ENCODE peak calls at places on chromosomes 5 and 9, in eight cellular contexts. F, R, M, S, Q, Y, B and E are unnamed samples.

GRCh38 chr9:95336281-95336680 is 18.8 kb upstream of the FANCC start:
- DNase-seq in S (no peak), F (no peak), B (no peak), Q (no peak), Y (peak; percentile 35), R (no peak), M (peak; percentile 21), E (peak; percentile 61)

GRCh38 chr5:34656001-34656699 is at the start of gene RAI14:
- DNase-seq in S (peak; percentile 85), B (peak; percentile 62), R (peak; percentile 88), Q (peak; percentile 83), Y (peak; percentile 98), F (peak; percentile 87), M (peak; percentile 88), E (peak; percentile 92)

GRCh38 chr5:88888799-88889164 is 5.8 kb upstream of the MEF2C start:
- DNase-seq in Y (no peak), B (no peak), Q (no peak), M (no peak), R (no peak), F (no peak), S (no peak), E (no peak)

GRCh38 chr5:153883829-153884228 is 154.9 kb downstream of the FAM114A2 start:
- DNase-seq in R (no peak), S (peak; percentile 73), M (no peak), Q (no peak), F (no peak), Y (no peak), B (no peak), E (no peak)

GRCh38 chr5:39668980-39669379 is 244.2 kb upstream of the DAB2 start:
- DNase-seq in Q (no peak), B (no peak), M (no peak), R (no peak), S (no peak), F (no peak), Y (peak; percentile 15), E (no peak)

GRCh38 chr5:43959148-43959547 is 356.2 kb downstream of the NNT start:
- DNase-seq in R (no peak), B (no peak), Y (no peak), Q (no peak), S (no peak), F (no peak), M (no peak), E (no peak)

GRCh38 chr9:100170085-100170484 is 71.0 kb downstream of the INVS start:
- DNase-seq in Q (no peak), S (peak; percentile 43), F (no peak), B (no peak), M (no peak), Y (no peak), R (no peak), E (no peak)

GRCh38 chr9:126148994-126149393 is 177.6 kb upstream of the MVB12B start:
- DNase-seq in Y (no peak), S (no peak), R (no peak), M (no peak), F (no peak), Q (no peak), B (no peak), E (no peak)

GRCh38 chr5:134177197-134178171 is 734 bp upstream of the SKP1 start:
- DNase-seq in F (peak; percentile 74), M (peak; percentile 59), Y (peak; percentile 75), R (peak; percentile 69), S (peak; percentile 66), Q (no peak), B (peak; percentile 67), E (no peak)

GRCh38 chr5:96714951-96715451 is 52.8 kb downstream of the CAST start:
- DNase-seq in B (peak; percentile 63), M (peak; percentile 52), Y (peak; percentile 33), Q (no peak), F (no peak), R (peak; percentile 55), S (peak; percentile 91), E (peak; percentile 79)

DNA sequence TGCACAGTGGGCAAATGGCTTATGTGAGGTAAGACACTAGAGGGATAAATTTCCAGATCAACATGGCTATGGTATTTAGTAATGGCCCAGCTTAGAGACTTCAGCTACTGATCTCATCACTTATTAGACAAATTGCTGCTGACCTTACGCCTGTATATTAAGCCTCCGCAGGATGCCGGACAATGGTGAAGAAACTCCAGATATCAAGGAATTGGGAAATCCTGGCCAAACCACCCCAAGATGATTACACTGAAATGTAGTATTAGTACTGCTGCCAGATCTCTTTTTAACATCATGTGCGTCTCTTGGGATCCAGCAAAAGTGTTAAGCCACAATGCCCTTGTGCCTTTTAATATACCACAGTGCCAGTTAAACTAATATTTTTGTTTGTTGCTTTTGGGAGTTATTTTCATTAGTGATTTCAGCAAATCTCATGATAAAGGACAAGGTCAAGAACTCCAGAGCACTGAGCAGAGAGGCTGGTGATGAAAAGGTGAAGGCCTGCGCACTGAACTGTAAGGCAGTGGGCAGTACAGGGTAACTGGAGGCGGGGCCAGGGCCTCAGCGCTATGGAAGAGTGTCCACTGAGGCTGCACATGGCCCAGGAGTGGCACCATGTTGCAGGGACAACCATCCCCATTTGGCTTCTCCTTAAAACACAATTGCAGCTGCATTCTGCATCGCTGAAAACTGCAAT is 32.5 kb downstream of the TSTD2 start:
- DNase-seq in B (no peak), S (no peak), Y (no peak), R (no peak), Q (no peak), F (no peak), M (no peak), E (no peak)
- TF ChIP-seq POLR2A in B (no peak), S (no peak), Y (no peak), R (no peak), Q (no peak), F (no peak), M (no peak), E (no peak)

DNA sequence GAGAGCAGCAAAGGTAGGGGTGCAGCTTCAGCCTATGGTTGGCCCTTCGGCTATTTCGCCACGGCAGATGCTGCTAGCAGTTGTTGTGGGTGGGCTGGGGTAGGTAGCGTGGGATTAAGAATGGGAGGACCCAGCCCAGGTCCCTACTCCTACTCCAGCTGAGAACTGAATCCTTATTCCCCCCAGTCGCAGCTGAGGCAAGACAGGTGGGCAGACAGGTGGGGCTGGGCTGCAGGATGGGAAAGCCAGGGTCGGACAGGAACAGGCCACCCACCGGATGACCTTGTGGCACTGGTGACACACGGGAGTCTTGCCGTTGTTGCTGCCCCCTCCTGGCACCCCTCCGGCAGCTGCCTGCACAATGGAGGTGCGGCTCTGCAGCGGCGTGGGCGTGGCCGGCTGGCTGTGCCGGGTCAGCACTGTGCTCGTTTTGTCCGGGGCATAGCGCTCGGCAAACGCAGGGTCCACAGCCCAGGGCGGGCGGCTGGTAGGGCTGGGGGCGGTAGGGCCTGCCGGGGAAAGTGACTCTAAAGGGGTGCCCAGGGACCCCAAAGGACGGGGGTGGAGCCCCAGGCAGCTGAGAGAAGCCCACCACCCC is 8.2 kb downstream of the PDLIM7 start:
- DNase-seq in M (no peak), F (no peak), Y (no peak), B (no peak), S (no peak), R (no peak), Q (peak; percentile 67), E (no peak)
- TF ChIP-seq CTCF in M (no peak), F (no peak), Y (no peak), B (no peak), S (no peak), R (no peak), Q (no peak), E (no peak)

GRCh38 chr9:2492161-2492560 is 129.4 kb upstream of the VLDLR start:
- DNase-seq in F (no peak), Q (no peak), R (no peak), B (no peak), M (no peak), S (no peak), Y (no peak), E (no peak)

GRCh38 chr9:2493578-2493977 is 128.0 kb upstream of the VLDLR start:
- DNase-seq in R (no peak), M (no peak), F (no peak), Q (no peak), B (no peak), Y (no peak), S (no peak), E (no peak)

GRCh38 chr9:2495221-2496005 is 126.2 kb upstream of the VLDLR start:
- DNase-seq in M (peak; percentile 91), B (no peak), R (no peak), S (no peak), F (no peak), Q (no peak), Y (no peak), E (no peak)

GRCh38 chr9:2494571-2494970 is 127.0 kb upstream of the VLDLR start:
- DNase-seq in Y (no peak), B (no peak), Q (no peak), S (peak; percentile 88), R (no peak), F (no peak), M (no peak), E (no peak)

GRCh38 chr9:2493106-2493505 is 128.5 kb upstream of the VLDLR start:
- DNase-seq in Q (no peak), R (peak; percentile 82), S (peak; percentile 65), B (no peak), F (no peak), M (peak; percentile 13), Y (no peak), E (no peak)
- H3K4me1 ChIP-seq in Q (peaks cover 52% of the 10 kb centered on the region), R (peaks cover 13% of the 10 kb centered on the region), S (peaks cover 12% of the 10 kb centered on the region), B (no peaks in the 10 kb centered on the region), F (no peaks in the 10 kb centered on the region), M (peaks cover 29% of the 10 kb centered on the region), Y (no peaks in the 10 kb centered on the region), E (no peaks in the 10 kb centered on the region)

GRCh38 chr9:114389612-114390368 is 2.0 kb upstream of the AKNA start:
- DNase-seq in M (no peak), Y (no peak), R (no peak), B (no peak), S (no peak), F (no peak), Q (peak; percentile 18), E (no peak)

GRCh38 chr9:114388764-114389375 is 1.1 kb upstream of the AKNA start:
- DNase-seq in S (no peak), B (no peak), Y (no peak), F (no peak), Q (no peak), M (no peak), R (no peak), E (no peak)

GRCh38 chr9:114386361-114386885 is 1.4 kb downstream of the AKNA start:
- DNase-seq in R (no peak), F (no peak), Y (no peak), S (no peak), M (no peak), B (no peak), Q (no peak), E (peak; percentile 54)

GRCh38 chr9:114386886-114387677 is 700 bp downstream of the AKNA start:
- DNase-seq in F (peak; percentile 85), R (peak; percentile 58), B (no peak), Y (no peak), Q (no peak), M (peak; percentile 48), S (peak; percentile 17), E (peak; percentile 54)

DNA sequence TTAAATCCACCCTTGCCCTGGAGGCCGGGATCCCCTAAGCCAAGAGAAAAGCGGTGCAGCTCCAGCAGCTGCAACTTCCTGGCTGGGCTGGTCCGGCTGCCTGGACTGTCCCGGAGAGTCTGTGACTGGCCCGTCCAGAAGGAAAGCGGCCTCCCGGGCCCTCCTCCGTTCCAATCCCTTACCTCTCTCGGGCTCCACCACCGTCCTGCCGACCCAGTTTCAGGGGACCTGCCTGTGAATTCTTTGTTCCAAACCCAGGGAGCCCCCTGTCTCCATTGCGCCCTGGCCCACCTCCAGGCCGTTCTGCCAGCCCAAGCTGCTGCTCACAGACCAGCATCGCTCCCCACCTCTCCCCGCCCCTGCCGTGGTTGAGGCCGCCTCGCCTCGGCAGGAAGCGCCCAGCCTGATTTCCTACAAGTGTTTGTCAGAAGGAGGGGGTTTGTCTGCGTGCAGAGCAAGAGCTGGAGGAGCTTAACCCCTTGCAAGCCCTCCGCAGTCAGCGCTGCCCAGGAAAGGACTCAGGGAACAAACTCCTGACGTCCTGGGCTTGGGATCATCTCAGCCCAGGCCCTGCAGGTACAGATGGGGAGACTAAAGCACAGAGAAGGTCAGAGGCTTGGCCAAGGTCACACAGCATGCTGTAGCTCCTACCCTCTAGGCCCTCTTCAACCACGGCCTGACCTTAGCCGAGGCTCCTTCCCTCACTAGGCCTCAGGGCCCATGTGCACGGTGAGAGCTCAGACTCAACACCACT is at the start of gene AKNA:
- DNase-seq in R (peak; percentile 80), Q (peak; percentile 90), S (peak; percentile 79), M (peak; percentile 78), B (peak; percentile 68), F (peak; percentile 88), Y (no peak), E (peak; percentile 70)
- TF ChIP-seq POLR2A in R (peak; percentile 67), Q (peak; percentile 53), S (peak; percentile 75), M (no peak), B (peak; percentile 44), F (peak; percentile 62), Y (no peak), E (peak; percentile 86)